ENCODE peak calls at places on chromosomes 6 and 20, in five cellular contexts. J is choroid plexus epithelial cell; X is fibroblast of pulmonary artery; N is CD4-positive, alpha-beta T cell; Z is mammary epithelial cell. G is an unnamed sample.

GRCh38 chr6:14549871-14550270 is 432.3 kb downstream of the CD83 start:
- DNase-seq in J (no peak), N (no peak), Z (no peak), X (no peak), G (no peak)

GRCh38 chr6:106608080-106608668 is 21.1 kb downstream of the RTN4IP1 start:
- DNase-seq in J (peak; percentile 84), N (no peak), X (peak; percentile 72), Z (peak; percentile 66), G (no peak)

GRCh38 chr20:19588731-19589130 is 169.3 kb upstream of the RIN2 start:
- DNase-seq in J (no peak), Z (no peak), X (no peak), N (no peak), G (no peak)

GRCh38 chr6:22636450-22636849 is 67.1 kb downstream of the HDGFL1 start:
- DNase-seq in J (peak; percentile 18), X (no peak), N (no peak), Z (no peak), G (no peak)

GRCh38 chr6:1987640-1988039 is 257.8 kb downstream of the GMDS start:
- DNase-seq in N (no peak), J (peak; percentile 44), Z (peak; percentile 73), X (peak; percentile 59), G (no peak)

GRCh38 chr6:164859791-164860190 is 449.6 kb downstream of the C6orf118 start:
- DNase-seq in N (no peak), X (no peak), Z (no peak), J (no peak), G (no peak)

GRCh38 chr6:158560787-158561246 is 926 bp downstream of the TMEM181 start:
- DNase-seq in N (no peak), J (peak; percentile 40), X (no peak), Z (no peak), G (no peak)

GRCh38 chr20:8530022-8530421 is 398.0 kb downstream of the PLCB1 start:
- DNase-seq in N (no peak), X (no peak), J (no peak), Z (no peak), G (no peak)

GRCh38 chr20:22770240-22770800 is 185.9 kb upstream of the FOXA2 start:
- DNase-seq in J (no peak), Z (no peak), N (no peak), X (no peak), G (no peak)

GRCh38 chr6:168132531-168133184 is 53.6 kb upstream of the FRMD1 start:
- DNase-seq in J (peak; percentile 80), N (no peak), X (peak; percentile 88), Z (no peak), G (peak; percentile 8)

GRCh38 chr6:9647599-9647998 is 767.3 kb downstream of the TFAP2A start:
- DNase-seq in Z (no peak), N (no peak), X (peak; percentile 61), J (peak; percentile 20), G (no peak)

GRCh38 chr6:154882107-154882506 is 113.0 kb upstream of the TIAM2 start:
- DNase-seq in N (no peak), X (peak; percentile 33), Z (peak; percentile 90), J (no peak), G (no peak)

GRCh38 chr6:100664274-100665040 is 199.7 kb upstream of the SIM1 start:
- DNase-seq in J (peak; percentile 69), X (peak; percentile 62), N (no peak), Z (peak; percentile 17), G (no peak)

GRCh38 chr20:48904566-48905321 is 16.8 kb upstream of the ARFGEF2 start:
- DNase-seq in Z (peak; percentile 40), J (peak; percentile 82), X (peak; percentile 79), N (peak; percentile 58), G (peak; percentile 60)

GRCh38 chr6:150417899-150418824 is 49.4 kb downstream of the IYD start:
- DNase-seq in Z (peak; percentile 79), J (peak; percentile 93), X (peak; percentile 88), N (no peak), G (no peak)

GRCh38 chr6:82988904-82989303 is 76.7 kb downstream of the UBE3D start:
- DNase-seq in J (peak; percentile 54), N (no peak), Z (no peak), X (peak; percentile 35), G (no peak)

GRCh38 chr20:47432251-47433210 is 69.2 kb upstream of the NCOA3 start:
- DNase-seq in N (no peak), J (no peak), X (no peak), Z (peak; percentile 59), G (no peak)

GRCh38 chr6:46377209-46377608 is 114.0 kb downstream of the RCAN2 start:
- DNase-seq in N (no peak), Z (no peak), X (no peak), J (no peak), G (no peak)

GRCh38 chr6:11389977-11390376 is 147.6 kb upstream of the TMEM170B start:
- DNase-seq in J (no peak), X (no peak), N (no peak), Z (peak; percentile 38), G (no peak)

GRCh38 chr6:150881911-150882481 is 16.5 kb downstream of the MTHFD1L start:
- DNase-seq in J (peak; percentile 95), X (peak; percentile 100), N (no peak), Z (peak; percentile 84), G (no peak)

GRCh38 chr6:5851261-5851757 is 155.4 kb downstream of the NRN1 start:
- DNase-seq in J (peak; percentile 30), N (peak; percentile 40), X (peak; percentile 26), Z (no peak), G (peak; percentile 73)

GRCh38 chr6:33589723-33590530 is 9.9 kb upstream of the BAK1 start:
- DNase-seq in J (peak; percentile 74), N (no peak), X (peak; percentile 70), Z (peak; percentile 97), G (no peak)

GRCh38 chr20:58058421-58059140 is 169.9 kb downstream of the ANKRD60 start:
- DNase-seq in Z (no peak), X (no peak), N (no peak), J (no peak), G (no peak)

GRCh38 chr6:8556370-8557018 is 121.1 kb upstream of the SLC35B3 start:
- DNase-seq in N (no peak), J (peak; percentile 81), Z (peak; percentile 86), X (peak; percentile 19), G (no peak)

DNA sequence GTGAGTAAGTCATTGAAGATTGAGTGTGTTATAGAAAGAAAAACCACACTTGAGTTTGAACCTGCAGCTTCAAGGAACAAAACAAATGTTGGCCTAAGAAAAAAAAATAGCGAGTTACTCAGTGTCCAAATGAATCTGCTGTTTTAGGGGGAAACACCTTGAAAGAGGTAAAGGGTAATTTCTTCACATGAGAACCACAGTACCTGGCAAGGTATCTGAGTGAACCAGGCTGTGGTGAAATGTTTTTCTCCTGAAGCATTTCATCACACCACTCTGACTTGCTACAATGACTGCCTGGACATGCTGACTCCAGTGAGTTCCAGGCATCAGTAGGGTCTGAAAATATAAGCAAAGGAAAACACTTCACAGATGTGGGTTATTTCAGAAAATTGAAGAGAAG is 206.0 kb upstream of the SGK1 start:
- DNase-seq in N (no peak), J (peak; percentile 49), X (no peak), Z (peak; percentile 90), G (no peak)
- TF ChIP-seq CTCF in N (no peak), J (no peak), X (no peak), Z (no peak), G (no peak)

GRCh38 chr20:59403261-59403961 is 103.0 kb downstream of the EDN3 start:
- DNase-seq in N (peak; percentile 75), X (peak; percentile 2), J (no peak), Z (no peak), G (peak; percentile 75)

GRCh38 chr20:59404749-59405148 is 104.3 kb downstream of the EDN3 start:
- DNase-seq in J (no peak), N (no peak), X (no peak), Z (no peak), G (no peak)

GRCh38 chr20:59405226-59405815 is 104.9 kb downstream of the EDN3 start:
- DNase-seq in Z (no peak), J (no peak), X (no peak), N (no peak), G (no peak)

GRCh38 chr20:59402697-59403096 is 102.3 kb downstream of the EDN3 start:
- DNase-seq in J (peak; percentile 5), N (no peak), Z (no peak), X (no peak), G (no peak)

DNA sequence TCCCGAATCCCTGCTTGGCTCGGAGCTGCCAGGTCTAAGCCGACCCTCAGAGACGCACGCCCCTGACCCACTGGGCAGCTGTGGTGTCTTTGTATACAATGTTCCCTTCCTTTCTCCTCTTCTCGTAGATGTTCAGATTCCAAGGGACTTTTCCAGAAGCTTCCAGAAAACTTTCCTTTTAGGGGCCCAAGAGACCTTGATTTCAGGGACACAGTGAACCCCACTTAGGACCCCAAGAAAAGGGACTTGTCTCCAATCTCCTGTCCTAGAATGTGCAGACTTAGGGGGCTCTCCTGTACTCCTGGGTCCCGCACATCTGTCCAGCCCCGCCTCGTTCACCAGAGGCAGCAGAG is 103.5 kb downstream of the EDN3 start:
- DNase-seq in X (no peak), N (no peak), Z (no peak), J (no peak), G (no peak)
- TF ChIP-seq CTCF in X (no peak), N (peak; percentile 25), Z (no peak), J (no peak), G (peak; percentile 45)

DNA sequence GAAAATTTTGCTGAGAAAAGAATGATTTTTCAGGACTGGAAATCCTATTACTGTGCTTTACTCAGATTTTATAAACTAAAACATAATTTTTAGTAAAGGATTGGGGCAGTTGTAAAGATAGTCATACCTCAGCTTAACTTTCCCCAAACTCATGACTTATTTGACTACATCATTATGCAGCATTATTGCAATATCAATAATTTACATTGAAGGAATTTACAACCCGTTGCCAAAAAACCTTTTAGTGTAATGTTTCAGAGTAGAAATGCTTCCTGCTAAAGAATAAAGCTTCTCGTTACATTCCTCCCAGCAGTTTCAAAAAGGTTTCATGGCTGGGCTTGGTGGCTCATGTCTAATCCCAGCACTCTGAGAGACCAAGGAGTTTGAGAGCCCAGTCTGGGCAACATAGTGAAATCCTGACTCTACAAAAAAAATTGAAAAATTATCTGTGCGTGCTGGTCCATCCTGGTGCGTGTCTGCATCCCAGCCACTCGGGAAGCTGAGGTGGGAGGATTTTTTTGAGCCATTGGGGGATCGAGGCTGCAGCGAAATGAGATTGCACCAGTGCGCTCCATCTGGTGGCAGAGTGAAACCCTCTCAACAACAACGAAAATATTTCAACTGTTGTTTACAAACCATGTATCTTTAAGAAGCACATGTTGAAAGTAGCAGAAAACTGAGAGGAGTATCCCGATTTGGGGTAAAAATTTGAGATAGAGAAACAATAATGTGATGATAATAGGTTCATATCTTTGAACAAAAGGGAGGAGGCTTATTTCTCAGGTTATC is 4.4 kb downstream of the AMD1 start:
- DNase-seq in Z (no peak), N (peak; percentile 9), X (peak; percentile 64), J (peak; percentile 67), G (no peak)
- TF ChIP-seq CTCF in Z (peak; percentile 27), N (peak; percentile 65), X (peak; percentile 67), J (peak; percentile 81), G (peak; percentile 51)

GRCh38 chr6:126035764-126036163 is 49.4 kb downstream of the TRMT11 start:
- DNase-seq in N (no peak), J (no peak), X (no peak), Z (no peak), G (no peak)

GRCh38 chr6:126034671-126035070 is 48.3 kb downstream of the TRMT11 start:
- DNase-seq in N (no peak), X (no peak), Z (no peak), J (no peak), G (no peak)

GRCh38 chr6:126030045-126030444 is 43.7 kb downstream of the TRMT11 start:
- DNase-seq in J (peak; percentile 91), Z (no peak), X (no peak), N (no peak), G (no peak)

GRCh38 chr6:126038234-126038633 is 51.9 kb downstream of the TRMT11 start:
- DNase-seq in N (no peak), Z (no peak), J (no peak), X (no peak), G (no peak)

GRCh38 chr6:126033696-126034095 is 47.4 kb downstream of the TRMT11 start:
- DNase-seq in J (peak; percentile 97), N (no peak), X (peak; percentile 93), Z (peak; percentile 58), G (no peak)
- TF ChIP-seq CTCF in J (peak; percentile 80), N (peak; percentile 11), X (peak; percentile 89), Z (peak; percentile 66), G (no peak)

G was measured in natural killer cell.